ENCODE peak calls at places on chromosomes 3 and 15, in seven cellular contexts. L is neural crest cell; K is CD8-positive, alpha-beta T cell; Q is AG09309; M is thoracic aorta; F is choroid plexus epithelial cell; N is left ventricle myocardium inferior. W is an unnamed sample.

GRCh38 chr15:75042730-75043508 is 19.5 kb downstream of the PPCDC start:
- DNase-seq in L (peak), K (peak), Q (no peak), M (peak), F (peak), N (peak), W (peak)

GRCh38 chr15:80579611-80580010 is 115.5 kb upstream of the ABHD17C start:
- DNase-seq in L (no peak), K (no peak), Q (no peak), M (no peak), F (no peak), N (no peak), W (no peak)

GRCh38 chr15:48421362-48421761 is 90.1 kb downstream of the DUT start:
- DNase-seq in L (no peak), K (no peak), Q (no peak), M (no peak), F (no peak), N (no peak), W (no peak)

GRCh38 chr15:78103406-78104118 is 11.2 kb downstream of the SH2D7 start:
- DNase-seq in L (no peak), K (peak), Q (no peak), M (no peak), F (no peak), N (peak), W (no peak)

GRCh38 chr15:80932989-80933388 is 56.6 kb downstream of the MESD start:
- DNase-seq in L (no peak), K (no peak), Q (no peak), M (no peak), F (peak), N (peak), W (peak)

GRCh38 chr3:164155386-164155785 is 922.9 kb downstream of the SI start:
- DNase-seq in L (no peak), K (no peak), Q (no peak), M (no peak), F (peak), N (no peak), W (no peak)

GRCh38 chr3:18194431-18194830 is 230.7 kb downstream of the SATB1 start:
- DNase-seq in L (no peak), K (no peak), Q (no peak), M (no peak), F (peak), N (no peak), W (no peak)

GRCh38 chr15:74134387-74135027 is 4.1 kb downstream of the ISLR2 start:
- DNase-seq in L (peak), K (no peak), Q (no peak), M (no peak), F (no peak), N (no peak), W (no peak)

GRCh38 chr3:170056710-170057454 is 19.1 kb downstream of the GPR160 start:
- DNase-seq in L (no peak), K (no peak), Q (no peak), M (no peak), F (no peak), N (no peak), W (no peak)

GRCh38 chr3:41037651-41038334 is 161.5 kb upstream of the CTNNB1 start:
- DNase-seq in L (no peak), K (no peak), Q (no peak), M (no peak), F (no peak), N (no peak), W (no peak)

GRCh38 chr3:41035445-41036022 is 163.8 kb upstream of the CTNNB1 start:
- DNase-seq in L (no peak), K (no peak), Q (no peak), M (no peak), F (peak), N (no peak), W (no peak)

GRCh38 chr3:41029356-41029755 is 169.9 kb upstream of the CTNNB1 start:
- DNase-seq in L (no peak), K (no peak), Q (no peak), M (no peak), F (peak), N (no peak), W (no peak)

GRCh38 chr3:41033956-41034519 is 165.3 kb upstream of the CTNNB1 start:
- DNase-seq in L (no peak), K (no peak), Q (no peak), M (no peak), F (no peak), N (no peak), W (no peak)
- TF ChIP-seq CTCF in L (no peak), K (no peak), Q (no peak), M (no peak), F (no peak), N (no peak), W (no peak)

DNA sequence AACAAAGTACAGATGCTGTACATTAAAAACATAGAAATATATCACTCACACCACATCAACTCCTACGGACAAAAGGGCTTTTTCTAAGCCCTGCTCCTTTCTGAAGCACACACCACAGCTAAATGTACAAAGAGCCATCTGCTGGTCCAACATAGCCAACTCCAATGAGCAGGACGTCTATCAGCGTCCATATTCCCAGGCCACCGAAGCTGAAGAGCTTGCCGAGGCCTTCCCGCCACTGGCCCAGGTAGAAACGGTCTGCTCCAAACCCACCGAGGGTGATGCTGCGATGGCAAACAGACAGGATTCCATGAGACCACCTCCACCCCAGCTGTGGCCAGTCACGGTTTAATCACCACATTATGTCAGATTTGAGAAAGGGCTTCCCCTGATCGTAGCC is 9.8 kb downstream of the TM2D3 start:
- DNase-seq in L (no peak), K (no peak), Q (no peak), M (no peak), F (peak), N (no peak), W (no peak)
- TF ChIP-seq CTCF in L (no peak), K (no peak), Q (peak), M (no peak), F (peak), N (peak), W (no peak)

GRCh38 chr3:42654331-42655201 is 1.1 kb downstream of the ZBTB47 start:
- DNase-seq in L (peak), K (no peak), Q (no peak), M (no peak), F (peak), N (peak), W (peak)
- TF ChIP-seq CTCF in L (no peak), K (no peak), Q (peak), M (no peak), F (peak), N (no peak), W (peak)

GRCh38 chr3:46966811-46967210 is 9.7 kb downstream of the CCDC12 start:
- DNase-seq in L (no peak), K (no peak), Q (no peak), M (no peak), F (no peak), N (no peak), W (no peak)
- TF ChIP-seq CTCF in L (no peak), K (no peak), Q (no peak), M (no peak), F (no peak), N (no peak), W (no peak)

DNA sequence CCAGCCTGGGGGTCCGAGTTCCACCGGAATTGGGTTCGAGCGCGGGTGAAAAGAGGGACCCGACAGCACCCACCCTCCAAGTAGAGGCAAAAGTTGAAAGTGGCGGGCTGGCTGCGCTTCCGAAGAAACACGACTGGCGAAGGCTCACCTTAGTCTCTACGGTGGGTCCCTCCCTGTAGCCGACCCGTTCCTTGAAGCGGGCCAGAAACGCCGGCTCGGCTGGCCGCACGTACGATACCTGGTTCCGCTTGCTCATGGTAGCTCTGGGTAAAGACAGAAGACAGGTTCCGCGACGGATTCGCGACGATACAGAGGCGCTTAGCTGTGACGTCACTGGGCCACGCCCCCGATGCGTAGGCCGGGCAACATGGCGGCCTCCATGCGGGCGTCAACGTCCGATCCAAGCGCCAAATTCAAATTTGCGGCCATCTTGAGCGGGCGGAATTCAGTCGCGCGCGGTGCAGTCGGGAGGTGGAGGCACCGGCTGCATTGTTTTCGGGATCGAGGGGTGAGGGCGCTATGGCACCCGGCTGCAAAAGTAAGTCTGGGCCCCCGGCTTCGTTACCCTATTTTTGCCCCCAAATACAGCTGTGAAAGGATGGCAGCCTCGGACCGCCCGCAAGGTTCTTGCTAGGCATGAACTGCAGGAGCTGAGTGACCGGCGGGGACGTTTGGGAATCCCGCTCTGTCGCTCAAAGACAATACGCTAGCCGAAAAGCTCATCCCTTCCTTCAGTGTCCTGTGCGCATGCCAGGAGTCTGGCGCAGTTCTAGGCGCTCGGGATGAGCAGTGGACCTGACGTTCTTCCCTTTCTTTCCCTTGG is at the start of the genes KIAA1143 and KIF15:
- DNase-seq in L (peak), K (peak), Q (peak), M (peak), F (peak), N (peak), W (peak)
- TF ChIP-seq CTCF in L (no peak), K (no peak), Q (no peak), M (no peak), F (no peak), N (no peak), W (no peak)

GRCh38 chr3:11239796-11240195 is 32.4 kb upstream of the ATG7 start:
- DNase-seq in L (no peak), K (no peak), Q (no peak), M (no peak), F (no peak), N (no peak), W (no peak)

GRCh38 chr3:11235385-11235784 is 36.8 kb upstream of the ATG7 start:
- DNase-seq in L (no peak), K (no peak), Q (no peak), M (no peak), F (no peak), N (no peak), W (no peak)

GRCh38 chr3:11238057-11238456 is 34.1 kb upstream of the ATG7 start:
- DNase-seq in L (no peak), K (no peak), Q (peak), M (no peak), F (peak), N (no peak), W (no peak)

GRCh38 chr3:11238880-11239279 is 33.3 kb upstream of the ATG7 start:
- DNase-seq in L (no peak), K (no peak), Q (peak), M (no peak), F (peak), N (no peak), W (no peak)

DNA sequence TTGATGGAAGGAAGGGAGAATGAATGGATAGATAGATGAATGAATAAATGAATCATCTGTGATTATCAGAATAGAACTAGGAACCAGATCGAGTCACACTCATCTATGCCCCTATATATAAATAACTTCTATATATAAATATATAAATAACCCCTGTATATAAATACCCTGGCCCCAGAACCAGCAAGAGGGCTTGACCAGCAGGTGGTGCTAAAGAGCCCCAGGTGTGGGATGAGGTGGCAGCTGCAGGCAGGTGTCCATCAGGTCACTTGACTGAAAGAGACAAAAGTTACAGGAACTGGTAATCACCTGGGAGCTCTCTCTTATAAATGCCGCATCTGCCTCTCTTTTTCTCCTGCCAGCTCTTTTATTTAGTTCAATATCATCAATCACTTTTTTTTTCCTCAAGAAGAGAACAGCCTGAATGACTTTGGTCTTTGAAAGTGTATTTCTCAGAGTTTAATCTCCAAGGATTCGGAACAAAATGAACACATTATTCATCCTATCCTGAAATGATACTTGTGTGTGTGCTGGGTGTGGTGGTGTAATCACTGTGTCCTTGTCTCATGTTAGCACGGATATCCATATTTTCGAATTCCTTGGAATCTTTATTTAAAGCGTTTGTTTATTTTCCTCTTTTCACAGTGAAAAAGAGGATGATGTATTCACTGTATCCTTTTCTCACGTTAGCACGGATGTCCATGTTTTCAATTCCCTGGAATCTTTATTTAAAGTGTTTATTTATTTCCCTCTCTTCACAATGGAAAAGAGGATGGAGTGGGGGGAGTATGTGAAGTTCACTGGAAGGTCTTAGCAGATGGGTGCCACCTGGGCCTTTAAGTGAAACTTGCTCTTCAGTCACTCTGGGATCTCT is 35.4 kb upstream of the ATG7 start:
- DNase-seq in L (peak), K (peak), Q (no peak), M (no peak), F (peak), N (peak), W (no peak)
- TF ChIP-seq CTCF in L (peak), K (peak), Q (peak), M (peak), F (peak), N (peak), W (no peak)

DNA sequence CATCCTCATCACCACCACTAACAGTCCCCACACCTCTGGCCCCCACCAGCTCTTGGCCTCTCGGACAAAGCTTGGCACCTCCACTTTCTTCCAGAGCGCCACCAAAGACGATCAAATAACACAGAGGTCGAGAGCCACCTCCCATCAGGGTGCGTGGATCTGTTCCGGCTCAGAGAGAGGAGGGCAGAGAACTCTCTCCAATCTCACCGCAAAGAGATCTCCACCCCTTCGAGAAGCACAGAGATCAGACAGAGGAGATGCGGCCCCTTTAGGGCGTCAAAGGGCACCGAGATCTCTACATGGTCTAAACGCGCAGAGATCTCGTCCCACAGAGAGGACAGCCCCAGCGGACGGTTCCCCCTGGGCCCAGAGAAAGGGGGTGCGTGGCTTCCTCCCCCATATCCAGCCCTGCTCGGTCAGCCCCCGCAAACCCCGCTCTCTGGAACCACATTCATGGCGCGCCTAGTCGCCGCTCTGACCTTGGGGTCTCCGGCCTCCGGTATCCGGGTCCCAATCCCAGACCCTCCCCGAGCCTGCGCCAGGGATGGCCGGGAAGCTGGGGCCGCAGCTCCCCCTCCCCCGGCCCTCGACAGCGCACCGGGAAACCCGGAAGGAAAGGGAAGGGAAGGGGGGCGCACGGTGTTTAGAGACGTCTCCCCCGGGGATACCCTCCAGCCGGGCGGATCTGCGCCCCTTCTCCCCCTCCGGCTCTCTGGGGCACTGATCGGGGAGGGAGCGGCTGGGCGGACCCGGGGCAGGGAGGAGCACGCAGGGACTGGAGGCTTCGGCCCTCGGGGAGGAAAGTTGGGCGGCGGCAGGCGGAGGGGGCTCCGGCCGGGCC is 608 bp downstream of the SCN5A start:
- DNase-seq in L (no peak), K (no peak), Q (no peak), M (no peak), F (no peak), N (no peak), W (no peak)
- TF ChIP-seq CTCF in L (no peak), K (no peak), Q (no peak), M (no peak), F (no peak), N (no peak), W (no peak)

DNA sequence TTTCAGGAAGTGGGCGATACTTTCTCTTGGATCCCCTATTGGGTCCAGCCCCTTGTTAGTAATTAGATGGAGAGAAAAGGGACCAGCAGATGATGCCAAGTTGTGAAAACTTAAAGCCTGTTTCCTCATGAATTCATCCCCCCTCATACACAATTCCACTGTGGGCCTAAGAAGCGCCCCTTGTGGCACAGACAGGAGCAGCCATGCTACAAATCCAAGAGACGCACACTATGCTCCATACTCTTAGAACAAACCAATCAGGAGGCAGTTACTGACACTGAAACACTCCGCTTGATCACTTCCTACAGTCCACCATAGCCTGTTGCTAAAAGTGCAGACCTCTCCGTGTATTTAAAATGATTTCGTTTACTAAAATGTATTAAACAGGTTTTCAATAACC is 111.3 kb upstream of the ARRDC4 start:
- DNase-seq in L (no peak), K (no peak), Q (no peak), M (no peak), F (no peak), N (no peak), W (no peak)
- TF ChIP-seq CTCF in L (no peak), K (no peak), Q (no peak), M (no peak), F (no peak), N (no peak), W (no peak)

W was measured in ascending aorta.